ENCODE peak calls at places on chromosome 16, in four cellular contexts. Q, B, I and L are unnamed samples.

GRCh38 chr16:88580371-88580770 is 10.2 kb downstream of the ZC3H18 start:
- DNase-seq in I (no peak), Q (no peak), B (no peak), L (no peak)

GRCh38 chr16:31265329-31266245 is 5.8 kb downstream of the ITGAM start:
- DNase-seq in I (peak), Q (peak), B (no peak), L (peak)

GRCh38 chr16:85136213-85136704 is 24.0 kb upstream of the CIBAR2 start:
- DNase-seq in Q (peak), B (no peak), I (no peak), L (no peak)

GRCh38 chr16:24980077-24980793 is 34.9 kb downstream of the ARHGAP17 start:
- DNase-seq in Q (peak), B (no peak), I (no peak), L (no peak)

GRCh38 chr16:63287411-63287810 is 1251.2 kb upstream of the CDH8 start:
- DNase-seq in I (no peak), Q (no peak), B (no peak), L (no peak)

GRCh38 chr16:48143816-48144215 is 12.0 kb downstream of the ABCC12 start:
- DNase-seq in B (no peak), I (no peak), Q (no peak), L (no peak)

GRCh38 chr16:83315271-83315670 is 492.5 kb upstream of the HSBP1 start:
- DNase-seq in B (no peak), Q (no peak), I (peak), L (no peak)

GRCh38 chr16:9258423-9259051 is 167.1 kb downstream of the HAPSTR1 start:
- DNase-seq in Q (no peak), I (peak), B (peak), L (peak)

GRCh38 chr16:27491894-27492587 is 57.7 kb downstream of the GTF3C1 start:
- DNase-seq in I (no peak), B (no peak), Q (no peak), L (no peak)

GRCh38 chr16:87416826-87417471 is 24.8 kb downstream of the MAP1LC3B start:
- DNase-seq in B (no peak), I (peak), Q (no peak), L (peak)

GRCh38 chr16:83928341-83929055 is 24.5 kb upstream of the OSGIN1 start:
- DNase-seq in B (no peak), I (peak), Q (no peak), L (no peak)

GRCh38 chr16:49596119-49596518 is 222.5 kb downstream of the C16orf78 start:
- DNase-seq in Q (no peak), I (peak), B (no peak), L (no peak)

GRCh38 chr16:75575976-75576375 is 9.8 kb downstream of the GABARAPL2 start:
- DNase-seq in B (no peak), Q (no peak), I (no peak), L (no peak)

GRCh38 chr16:47317465-47318240 is 143.2 kb downstream of the ITFG1 start:
- DNase-seq in I (no peak), Q (no peak), B (no peak), L (no peak)

GRCh38 chr16:16083421-16084156 is 134.2 kb downstream of the ABCC1 start:
- DNase-seq in B (peak), I (peak), Q (no peak), L (peak)

GRCh38 chr16:49986351-49987124 is 38.5 kb upstream of the CNEP1R1 start:
- DNase-seq in B (peak), I (peak), Q (no peak), L (no peak)

GRCh38 chr16:72604375-72604774 is 432.4 kb upstream of the PMFBP1 start:
- DNase-seq in B (no peak), I (no peak), Q (no peak), L (no peak)

GRCh38 chr16:630815-631405 is at the start of gene WFIKKN1:
- DNase-seq in Q (no peak), B (peak), I (no peak), L (no peak)

GRCh38 chr16:27839419-27839818 is 224.1 kb downstream of the GSG1L start:
- DNase-seq in Q (no peak), I (peak), B (no peak), L (no peak)

GRCh38 chr16:15993946-15994665 is 44.7 kb downstream of the ABCC1 start:
- DNase-seq in Q (no peak), B (no peak), I (peak), L (no peak)

GRCh38 chr16:47574091-47575054 is 113.2 kb downstream of the PHKB start:
- DNase-seq in B (no peak), I (peak), Q (peak), L (no peak)

GRCh38 chr16:50210266-50211038 is 55.9 kb upstream of the ADCY7 start:
- DNase-seq in B (peak), I (peak), Q (peak), L (peak)

GRCh38 chr16:81755915-81756644 is 23.0 kb upstream of the PLCG2 start:
- DNase-seq in Q (no peak), I (no peak), B (no peak), L (no peak)

GRCh38 chr16:87192418-87193073 is 124.6 kb downstream of the C16orf95 start:
- DNase-seq in I (no peak), B (no peak), Q (no peak), L (no peak)

DNA sequence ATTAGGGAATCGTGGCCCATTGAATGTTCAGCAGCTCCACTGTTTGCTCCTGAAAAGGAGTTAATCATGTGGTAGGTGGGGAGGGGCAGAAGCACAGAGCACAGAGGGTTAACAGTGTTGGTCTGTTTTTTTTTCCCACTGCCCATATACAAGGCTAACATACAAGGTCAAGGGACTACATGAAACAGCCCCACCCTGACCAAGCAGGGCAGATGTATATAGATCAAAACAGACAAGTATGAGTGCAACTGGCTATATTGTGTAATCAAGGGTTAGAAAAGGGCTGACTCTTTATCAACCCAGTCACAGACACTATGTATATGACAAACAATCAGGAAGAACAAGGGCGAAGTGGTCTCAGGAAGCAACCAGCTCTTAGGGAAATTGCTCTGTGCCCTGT is 186.6 kb upstream of the CDH11 start:
- DNase-seq in Q (no peak), B (no peak), I (no peak), L (no peak)
- TF ChIP-seq POLR2A in Q (no peak), B (no peak), I (no peak), L (no peak)

GRCh38 chr16:52976539-52977167 is 76.0 kb downstream of the CHD9NB start:
- DNase-seq in B (peak), I (peak), Q (no peak), L (peak)
- TF ChIP-seq ELK1 in B (no peak), I (no peak), Q (no peak), L (no peak)

GRCh38 chr16:1826691-1827573 is at the start of the genes FAHD1 and HAGH:
- DNase-seq in Q (peak), I (peak), B (peak), L (peak)
- TF ChIP-seq POLR2A in Q (peak), I (peak), B (peak), L (peak)

GRCh38 chr16:56776562-56776961 is 46.6 kb downstream of the NUP93 start:
- DNase-seq in Q (no peak), B (no peak), I (no peak), L (no peak)
- TF ChIP-seq ELK1 in Q (no peak), B (no peak), I (no peak), L (no peak)

GRCh38 chr16:5228369-5228768 is 130.8 kb upstream of the EEF2KMT start:
- DNase-seq in Q (no peak), I (no peak), B (no peak), L (no peak)
- TF ChIP-seq POLR2A in Q (no peak), I (no peak), B (no peak), L (no peak)

GRCh38 chr16:21611546-21612384 is 12.4 kb downstream of the METTL9 start:
- DNase-seq in I (no peak), Q (no peak), B (peak), L (no peak)
- TF ChIP-seq ELK1 in I (no peak), Q (no peak), B (no peak), L (no peak)

GRCh38 chr16:11796227-11797165 is 562 bp downstream of the ZC3H7A start:
- DNase-seq in I (peak), B (peak), Q (no peak), L (peak)
- TF ChIP-seq POLR2A in I (no peak), B (peak), Q (no peak), L (no peak)